ENCODE peak calls at places on chromosomes 13 and 19, in six cellular contexts. R is thoracic aorta; P is fibroblast of villous mesenchyme; L is CD8-positive, alpha-beta T cell; X is Peyer's patch; N is hepatocyte. A is an unnamed sample.

GRCh38 chr13:106349080-106349841 is 186.2 kb downstream of the EFNB2 start:
- DNase-seq in P (no peak), L (no peak), X (no peak), N (peak), R (no peak), A (no peak)

GRCh38 chr19:18386543-18387251 is 739 bp downstream of the GDF15 start:
- DNase-seq in R (no peak), L (no peak), X (no peak), P (peak), N (peak), A (peak)

GRCh38 chr19:34224996-34225658 is 29.2 kb upstream of the GARRE1 start:
- DNase-seq in X (no peak), P (peak), L (no peak), N (no peak), R (no peak), A (no peak)

GRCh38 chr19:35120492-35120891 is 4.9 kb downstream of the FXYD3 start:
- DNase-seq in X (no peak), R (no peak), N (no peak), L (no peak), P (peak), A (no peak)

GRCh38 chr13:112057434-112057735 is 9.6 kb upstream of the SOX1 start:
- DNase-seq in X (no peak), P (no peak), N (no peak), R (no peak), L (no peak), A (no peak)

GRCh38 chr19:39325778-39326680 is 5.4 kb upstream of the LRFN1 start:
- DNase-seq in L (no peak), P (no peak), X (no peak), R (no peak), N (no peak), A (no peak)

GRCh38 chr13:95386370-95386769 is 85.1 kb upstream of the ABCC4 start:
- DNase-seq in L (no peak), P (no peak), N (no peak), X (no peak), R (no peak), A (no peak)

GRCh38 chr19:33396701-33397535 is 23.4 kb downstream of the CEBPG start:
- DNase-seq in X (no peak), L (no peak), P (no peak), N (no peak), R (no peak), A (no peak)

GRCh38 chr19:44795398-44795987 is 13.4 kb upstream of the BCAM start:
- DNase-seq in R (no peak), X (no peak), N (no peak), P (no peak), L (no peak), A (no peak)

GRCh38 chr19:44803442-44804428 is 5.2 kb upstream of the BCAM start:
- DNase-seq in P (no peak), L (no peak), N (peak), R (no peak), X (no peak), A (no peak)

GRCh38 chr19:44796701-44797115 is 12.2 kb upstream of the BCAM start:
- DNase-seq in P (no peak), L (no peak), X (peak), N (no peak), R (no peak), A (no peak)

GRCh38 chr19:44799627-44800257 is 9.2 kb upstream of the BCAM start:
- DNase-seq in P (no peak), L (no peak), X (no peak), N (no peak), R (no peak), A (no peak)

DNA sequence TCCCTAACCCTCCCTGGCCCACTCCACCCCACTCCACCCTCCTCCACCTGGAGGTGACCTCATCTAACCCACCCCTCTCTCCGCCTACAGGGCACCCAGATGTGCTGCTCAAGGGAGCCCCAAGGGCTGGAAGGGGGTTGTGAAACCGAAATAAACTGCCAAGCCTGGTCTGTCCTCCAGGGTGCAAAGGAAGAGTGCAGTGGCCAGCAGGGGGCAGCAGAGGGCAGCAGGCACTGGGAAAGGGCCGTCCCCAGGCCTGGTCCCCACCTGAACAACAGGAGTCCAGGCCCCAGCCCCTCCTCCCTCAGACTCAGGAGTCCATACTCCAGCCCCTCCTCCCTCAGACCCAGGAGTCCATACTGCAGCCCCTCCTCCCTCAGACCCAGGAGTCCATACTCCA is 8.4 kb upstream of the BCAM start:
- DNase-seq in N (peak), L (peak), P (peak), X (peak), R (peak), A (peak)
- H3K4me3 ChIP-seq in N (no peak), L (no peak), P (no peak), X (no peak), R (no peak), A (no peak)

GRCh38 chr19:58509731-58510083 is 2.1 kb downstream of the SLC27A5 start:
- DNase-seq in R (no peak), N (no peak), L (no peak), P (no peak), X (no peak), A (no peak)
- H3K4me3 ChIP-seq in R (no peak), N (no peak), L (no peak), P (no peak), X (no peak), A (no peak)

GRCh38 chr19:10235003-10235402 is 3.9 kb upstream of the S1PR2 start:
- DNase-seq in R (no peak), X (no peak), N (no peak), P (no peak), L (no peak), A (no peak)
- H3K4me3 ChIP-seq in R (no peak), X (no peak), N (no peak), P (no peak), L (no peak), A (no peak)

DNA sequence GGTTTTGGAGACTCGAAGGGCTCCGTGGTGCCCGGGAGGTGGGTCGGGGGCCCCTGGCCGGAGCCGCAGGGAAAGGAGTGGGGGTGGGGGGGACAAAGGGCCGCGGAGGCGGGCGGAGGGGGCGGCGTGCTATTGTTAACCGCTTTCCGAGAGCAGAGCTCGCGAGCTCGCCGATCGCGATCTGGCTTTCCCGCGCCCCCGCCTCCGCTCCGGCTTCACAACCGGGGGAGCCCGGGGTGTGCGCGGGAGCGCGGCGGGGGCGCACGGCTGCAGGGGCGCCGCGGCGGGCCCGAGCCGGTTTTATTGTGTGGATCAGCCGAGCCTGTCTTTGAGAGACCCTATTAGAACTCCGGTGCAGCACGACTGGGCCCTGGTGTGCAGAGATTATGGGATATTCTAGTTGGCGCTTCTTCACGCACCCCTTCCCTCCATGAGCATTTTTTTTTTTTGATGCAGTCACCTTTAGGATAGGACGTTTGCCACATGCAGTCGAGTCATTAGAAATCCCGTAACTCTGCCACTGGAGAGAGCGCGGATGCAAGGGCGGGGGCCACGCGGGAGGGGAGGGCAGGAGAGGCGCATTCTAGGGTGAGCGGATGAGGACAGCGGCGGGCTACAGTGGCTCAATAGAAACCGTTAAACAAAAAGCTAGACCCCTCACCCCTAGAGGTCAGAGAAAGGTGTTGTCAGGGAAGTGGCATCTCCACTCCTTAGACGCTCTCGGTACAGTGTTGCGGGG is 3.6 kb downstream of the FGF9 start:
- DNase-seq in L (no peak), N (peak), R (no peak), X (no peak), P (no peak), A (no peak)
- H3K4me3 ChIP-seq in L (peak), N (peak), R (peak), X (peak), P (peak), A (peak)

DNA sequence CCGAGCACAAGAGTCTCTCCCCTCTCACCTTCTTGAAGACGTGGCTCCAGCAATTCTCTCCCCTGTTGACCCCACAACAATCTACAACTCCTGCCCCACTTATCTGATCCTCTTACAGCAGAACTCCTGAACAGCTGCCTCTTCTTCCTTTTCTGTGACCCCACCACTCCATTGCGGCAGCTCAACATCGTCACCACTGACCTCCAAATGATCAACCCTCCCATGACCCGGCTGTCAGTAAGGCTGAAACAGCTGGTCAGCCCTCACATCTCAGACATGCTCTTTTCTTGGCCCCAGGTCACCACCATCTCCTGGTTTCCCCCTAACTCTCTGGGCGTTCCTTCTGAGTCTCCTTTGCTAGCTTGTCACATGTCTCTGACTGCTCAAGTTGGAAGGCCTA is 1.8 kb downstream of the EXOSC5 start:
- DNase-seq in N (no peak), L (no peak), P (no peak), X (no peak), R (no peak), A (no peak)
- H3K4me3 ChIP-seq in N (no peak), L (no peak), P (no peak), X (no peak), R (no peak), A (no peak)

GRCh38 chr13:32051156-32051555 is 19.6 kb downstream of the FRY start:
- DNase-seq in X (no peak), N (no peak), L (no peak), R (no peak), P (no peak), A (no peak)
- H3K4me3 ChIP-seq in X (no peak), N (no peak), L (no peak), R (no peak), P (no peak), A (no peak)

DNA sequence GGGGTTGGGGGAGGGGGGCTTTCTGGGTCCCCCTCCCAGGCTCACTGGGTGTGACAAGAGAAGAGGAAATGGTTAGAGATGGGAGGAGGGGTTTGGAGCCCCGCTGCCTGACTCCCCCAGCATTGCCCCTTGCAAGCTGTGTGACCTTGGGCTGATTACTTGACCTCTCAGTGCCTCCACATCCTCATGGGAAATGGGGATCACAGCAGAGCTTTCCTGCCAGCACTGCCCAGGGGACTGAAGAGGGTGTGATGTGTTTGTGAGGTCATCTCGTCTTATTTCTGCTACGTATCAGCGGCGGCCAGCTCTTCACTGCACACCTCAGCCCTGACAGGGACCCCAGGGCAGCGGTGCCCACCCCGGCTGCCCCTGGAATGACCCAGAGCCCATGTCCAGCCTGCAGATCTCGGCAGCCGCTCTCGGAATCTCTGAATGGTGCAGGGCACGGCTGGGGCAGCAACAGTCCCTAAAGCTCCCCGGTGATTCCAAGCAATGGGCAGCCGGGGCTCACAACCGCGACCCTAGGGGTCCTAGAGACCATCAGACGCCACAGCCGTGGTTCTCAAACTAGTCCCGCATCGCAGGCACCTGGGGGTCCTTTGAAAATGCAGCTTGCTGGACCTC is 8.4 kb downstream of the PNMA8B start:
- DNase-seq in R (no peak), P (no peak), X (no peak), L (no peak), N (no peak), A (no peak)
- H3K4me3 ChIP-seq in R (peak), P (peak), X (no peak), L (no peak), N (peak), A (no peak)

GRCh38 chr19:8459520-8460260 is 14.9 kb downstream of the HNRNPM start:
- DNase-seq in R (no peak), P (peak), N (no peak), L (no peak), X (no peak), A (no peak)

GRCh38 chr19:8461891-8462290 is 17.1 kb downstream of the HNRNPM start:
- DNase-seq in X (no peak), P (no peak), N (no peak), R (no peak), L (no peak), A (no peak)

GRCh38 chr19:8461376-8461775 is 16.6 kb downstream of the HNRNPM start:
- DNase-seq in L (no peak), P (no peak), N (no peak), X (no peak), R (no peak), A (no peak)

GRCh38 chr19:8459095-8459494 is 14.3 kb downstream of the HNRNPM start:
- DNase-seq in X (no peak), R (no peak), L (no peak), N (no peak), P (peak), A (no peak)

DNA sequence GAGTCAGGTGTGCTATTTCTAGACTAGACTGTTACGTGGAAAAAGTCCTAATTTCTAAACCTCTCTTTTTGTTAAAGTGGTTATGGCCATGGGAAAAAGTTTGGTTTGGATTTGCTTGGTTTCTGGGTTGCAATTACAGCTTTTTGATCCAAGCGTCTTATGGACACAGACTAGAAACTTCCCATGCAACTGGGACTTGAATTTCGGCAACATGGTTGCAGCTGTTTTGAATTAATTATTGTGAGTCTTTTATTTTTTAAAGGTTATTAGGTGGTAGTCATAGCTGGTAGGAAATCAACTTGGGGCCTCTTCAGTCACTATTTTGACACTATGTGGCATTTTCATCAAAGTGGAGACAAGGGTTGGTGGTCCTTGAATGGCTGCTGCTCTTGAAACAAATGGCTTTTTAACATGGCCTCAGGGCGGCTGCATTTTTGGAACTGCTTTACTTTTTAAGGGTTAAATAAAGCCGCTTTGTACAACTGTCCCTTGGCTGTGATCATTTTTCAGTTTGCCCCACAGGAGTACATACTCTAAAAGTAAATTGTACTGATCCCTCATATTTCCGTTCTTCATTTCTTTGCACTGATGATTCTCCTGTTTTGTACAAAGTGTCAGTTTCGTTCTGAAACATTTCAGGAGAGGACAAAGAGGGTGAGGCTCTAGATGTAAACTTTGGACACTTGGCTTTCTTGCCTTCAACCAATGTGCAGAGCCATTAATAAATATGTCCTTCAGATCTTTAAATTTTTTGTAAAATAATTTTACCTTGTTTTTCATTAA is 15.9 kb downstream of the HNRNPM start:
- DNase-seq in X (no peak), N (no peak), P (no peak), L (no peak), R (no peak), A (no peak)
- H3K4me3 ChIP-seq in X (no peak), N (no peak), P (no peak), L (no peak), R (peak), A (no peak)

GRCh38 chr13:79516590-79516989 is 35.6 kb downstream of the NDFIP2 start:
- DNase-seq in P (no peak), N (no peak), L (no peak), X (no peak), R (no peak), A (no peak)
- H3K4me3 ChIP-seq in P (no peak), N (no peak), L (no peak), X (no peak), R (no peak), A (no peak)

DNA sequence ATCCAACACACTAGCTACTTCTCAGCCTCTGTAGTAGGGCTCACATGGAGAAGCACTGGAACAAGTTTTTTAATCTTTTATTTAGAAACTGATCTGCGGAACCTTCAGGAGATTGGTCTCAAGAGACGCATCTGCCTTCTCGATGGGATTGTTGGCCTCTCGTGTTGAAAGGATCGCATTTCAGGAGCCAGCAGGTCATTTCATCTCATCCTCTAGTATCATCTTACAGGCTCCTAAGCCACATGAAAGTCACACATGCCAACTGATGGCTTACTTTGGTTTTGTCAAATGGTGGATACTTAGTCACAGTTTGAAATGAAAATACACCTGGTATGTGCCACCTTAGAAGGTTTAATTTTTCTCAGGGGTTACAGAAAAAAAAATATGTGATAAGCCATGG is 1703.6 kb downstream of the EFNB2 start:
- DNase-seq in L (no peak), X (no peak), P (no peak), N (no peak), R (no peak), A (no peak)
- H3K4me3 ChIP-seq in L (no peak), X (no peak), P (no peak), N (no peak), R (no peak), A (no peak)